ENCODE peak calls at places on chromosomes 7 and 10, in seven cellular contexts. One of them, this sample, is unnamed.

GRCh38 chr7:142797342-142797798 is 26.6 kb downstream of the PRSS2 start:
- DNase-seq in AG04450: no peak
- DNase-seq in cardiac fibroblast: no peak
- DNase-seq in non-pigmented ciliary epithelial cell: no peak
- DNase-seq in T-helper 17 cell: no peak
- DNase-seq in choroid plexus epithelial cell: no peak
- DNase-seq in AG10803: no peak
- DNase-seq in this sample: no peak

GRCh38 chr7:158109364-158110033 is 478.1 kb downstream of the PTPRN2 start:
- DNase-seq in AG04450: no peak
- DNase-seq in cardiac fibroblast: peak; percentile 9
- DNase-seq in non-pigmented ciliary epithelial cell: no peak
- DNase-seq in T-helper 17 cell: no peak
- DNase-seq in choroid plexus epithelial cell: no peak
- DNase-seq in AG10803: no peak
- DNase-seq in this sample: no peak

GRCh38 chr10:96287392-96288105 is 16.2 kb upstream of the BLNK start:
- DNase-seq in AG04450: no peak
- DNase-seq in cardiac fibroblast: peak; percentile 2
- DNase-seq in non-pigmented ciliary epithelial cell: no peak
- DNase-seq in T-helper 17 cell: no peak
- DNase-seq in choroid plexus epithelial cell: peak; percentile 14
- DNase-seq in AG10803: peak; percentile 17
- DNase-seq in this sample: no peak

GRCh38 chr7:8115547-8116402 is 146.2 kb downstream of the ICA1 start:
- DNase-seq in AG04450: no peak
- DNase-seq in cardiac fibroblast: no peak
- DNase-seq in non-pigmented ciliary epithelial cell: no peak
- DNase-seq in T-helper 17 cell: no peak
- DNase-seq in choroid plexus epithelial cell: no peak
- DNase-seq in AG10803: no peak
- DNase-seq in this sample: no peak

GRCh38 chr10:60943372-60944158 is 420 bp downstream of the RHOBTB1 start:
- DNase-seq in AG04450: no peak
- DNase-seq in cardiac fibroblast: peak; percentile 64
- DNase-seq in non-pigmented ciliary epithelial cell: no peak
- DNase-seq in T-helper 17 cell: no peak
- DNase-seq in choroid plexus epithelial cell: peak; percentile 62
- DNase-seq in AG10803: peak; percentile 72
- DNase-seq in this sample: peak; percentile 62

GRCh38 chr7:117445206-117445605 is 17.9 kb upstream of the ASZ1 start:
- DNase-seq in AG04450: no peak
- DNase-seq in cardiac fibroblast: no peak
- DNase-seq in non-pigmented ciliary epithelial cell: no peak
- DNase-seq in T-helper 17 cell: no peak
- DNase-seq in choroid plexus epithelial cell: peak; percentile 22
- DNase-seq in AG10803: peak; percentile 1
- DNase-seq in this sample: peak; percentile 38

GRCh38 chr7:105584165-105584564 is 2.9 kb upstream of the EFCAB10 start:
- DNase-seq in AG04450: no peak
- DNase-seq in cardiac fibroblast: no peak
- DNase-seq in non-pigmented ciliary epithelial cell: no peak
- DNase-seq in T-helper 17 cell: no peak
- DNase-seq in choroid plexus epithelial cell: no peak
- DNase-seq in AG10803: no peak
- DNase-seq in this sample: no peak

GRCh38 chr7:112103246-112103645 is 103.0 kb downstream of the DOCK4 start:
- DNase-seq in AG04450: no peak
- DNase-seq in cardiac fibroblast: peak; percentile 89
- DNase-seq in non-pigmented ciliary epithelial cell: peak; percentile 68
- DNase-seq in T-helper 17 cell: no peak
- DNase-seq in choroid plexus epithelial cell: peak; percentile 95
- DNase-seq in AG10803: no peak
- DNase-seq in this sample: peak; percentile 94